ENCODE peak calls at places on chromosome 19, in five cellular contexts. Z is AG08395; H is T-cell; P is stimulated activated CD4-positive, alpha-beta T cell treated with anti-CD3 and anti-CD28 coated beads, Interleukin-12 subunit alpha, Interleukin-12 subunit beta, amount 100 ng/mL, for 4 hours; F is activated effector memory CD4-positive, alpha-beta T cell treated with anti-CD3 and anti-CD28 coated beads, Interleukin-2, amount 50 U/mL, for 16 hours. V is an unnamed sample.

GRCh38 chr19:30281903-30282302 is 90.3 kb upstream of the ZNF536 start:
- DNase-seq in H (no peak), F (no peak), P (no peak), Z (no peak), V (no peak)

GRCh38 chr19:55702131-55702627 is 27.2 kb downstream of the EPN1 start:
- DNase-seq in H (no peak), P (no peak), F (no peak), Z (no peak), V (peak; percentile 53)

GRCh38 chr19:41993612-41994483 is at the start of gene ATP1A3:
- DNase-seq in H (peak; percentile 44), P (peak; percentile 59), F (peak; percentile 87), Z (peak; percentile 90), V (no peak)

GRCh38 chr19:48487944-48488343 is 18.8 kb downstream of the CYTH2 start:
- DNase-seq in H (no peak), P (no peak), Z (peak; percentile 92), F (no peak), V (no peak)

GRCh38 chr19:2321565-2322283 is 6.7 kb downstream of the LSM7 start:
- DNase-seq in P (no peak), H (no peak), F (no peak), Z (no peak), V (no peak)

GRCh38 chr19:8459520-8460260 is 14.9 kb downstream of the HNRNPM start:
- DNase-seq in P (no peak), F (no peak), H (no peak), Z (peak; percentile 75), V (no peak)

GRCh38 chr19:45475537-45476348 is 7.9 kb downstream of the FOSB start:
- DNase-seq in H (no peak), F (no peak), Z (no peak), P (no peak), V (no peak)

GRCh38 chr19:5455367-5456129 is at the start of gene ZNRF4:
- DNase-seq in F (no peak), H (no peak), P (no peak), Z (no peak), V (no peak)

GRCh38 chr19:12779162-12779993 is 4.0 kb upstream of the HOOK2 start:
- DNase-seq in F (no peak), P (no peak), Z (peak; percentile 41), H (no peak), V (peak; percentile 94)

GRCh38 chr19:5588906-5589676 is 21.3 kb upstream of the TINCR start:
- DNase-seq in H (no peak), Z (no peak), F (no peak), P (no peak), V (peak; percentile 78)

GRCh38 chr19:3852614-3853254 is 16.1 kb downstream of the ZFR2 start:
- DNase-seq in F (peak; percentile 73), H (peak; percentile 27), Z (peak; percentile 76), P (peak; percentile 16), V (no peak)

GRCh38 chr19:11027381-11027780 is 61.9 kb upstream of the LDLR start:
- DNase-seq in F (no peak), Z (no peak), P (no peak), H (no peak), V (no peak)

GRCh38 chr19:57192064-57192395 is 730 bp downstream of the ZNF264 start:
- DNase-seq in H (no peak), Z (peak; percentile 14), F (no peak), P (no peak), V (no peak)

GRCh38 chr19:33404916-33405315 is 31.4 kb downstream of the CEBPG start:
- DNase-seq in H (no peak), P (no peak), F (no peak), Z (no peak), V (peak; percentile 63)

GRCh38 chr19:41774515-41774980 is 19.2 kb downstream of the CEACAM6 start:
- DNase-seq in Z (no peak), P (peak; percentile 19), H (peak; percentile 11), F (peak; percentile 79), V (no peak)

GRCh38 chr19:45311640-45312039 is 11.0 kb downstream of the CKM start:
- DNase-seq in H (no peak), F (no peak), P (no peak), Z (no peak), V (no peak)

GRCh38 chr19:12364391-12365093 is 941 bp downstream of the ZNF442 start:
- DNase-seq in Z (peak; percentile 36), H (no peak), F (peak; percentile 62), P (peak; percentile 2), V (no peak)

V was measured in posterior vena cava.